ENCODE peak calls at places on chromosomes 7 and 10, in four cellular contexts. V is thyroid gland, H is HFF-Myc, O is astrocyte of the spinal cord. Y is an unnamed sample.

GRCh38 chr7:33388332-33388731 is 259.0 kb downstream of the BBS9 start:
- DNase-seq in V (no peak), H (no peak), O (no peak), Y (no peak)

GRCh38 chr10:50497758-50498157 is 126.0 kb downstream of the SGMS1 start:
- DNase-seq in V (no peak), H (no peak), O (peak; percentile 68), Y (no peak)

GRCh38 chr7:10662982-10663884 is 310.4 kb upstream of the PHF14 start:
- DNase-seq in V (no peak), H (no peak), O (no peak), Y (no peak)

GRCh38 chr7:143327903-143328302 is 12.0 kb downstream of the CLCN1 start:
- DNase-seq in V (no peak), H (no peak), O (no peak), Y (no peak)

GRCh38 chr10:52308251-52309031 is 5.6 kb upstream of the DKK1 start:
- DNase-seq in V (peak; percentile 43), H (no peak), O (peak; percentile 82), Y (peak; percentile 28)

GRCh38 chr10:103620357-103620749 is 126.8 kb downstream of the NEURL1 start:
- DNase-seq in V (no peak), H (no peak), O (no peak), Y (no peak)

GRCh38 chr7:28579571-28579970 is 167.3 kb downstream of the CREB5 start:
- DNase-seq in V (no peak), H (no peak), O (no peak), Y (no peak)

GRCh38 chr7:54773472-54774399 is 14.7 kb upstream of the SEC61G start:
- DNase-seq in V (peak; percentile 83), H (peak; percentile 66), O (peak; percentile 84), Y (peak; percentile 62)

GRCh38 chr10:70605153-70605552 is 2.6 kb upstream of the PRF1 start:
- DNase-seq in V (no peak), H (no peak), O (no peak), Y (no peak)

GRCh38 chr10:110413049-110413783 is 84.5 kb upstream of the DUSP5 start:
- DNase-seq in V (no peak), H (no peak), O (peak; percentile 74), Y (no peak)

GRCh38 chr7:22302193-22302592 is 54.8 kb downstream of the RAPGEF5 start:
- DNase-seq in V (no peak), H (no peak), O (no peak), Y (no peak)

GRCh38 chr10:99689461-99689860 is 30.2 kb downstream of the ENTPD7 start:
- DNase-seq in V (no peak), H (no peak), O (no peak), Y (no peak)

GRCh38 chr10:14748471-14748870 is 26.2 kb downstream of the FAM107B start:
- DNase-seq in V (no peak), H (no peak), O (no peak), Y (no peak)

GRCh38 chr7:151351967-151352366 is 10.4 kb downstream of the NUB1 start:
- DNase-seq in V (no peak), H (no peak), O (no peak), Y (peak; percentile 96)

GRCh38 chr7:34091330-34091917 is 186.1 kb downstream of the BMPER start:
- DNase-seq in V (no peak), H (no peak), O (peak; percentile 65), Y (peak; percentile 30)

GRCh38 chr7:29614229-29614628 is 50.6 kb downstream of the PRR15 start:
- DNase-seq in V (no peak), H (no peak), O (no peak), Y (no peak)

GRCh38 chr7:81211617-81212016 is 292.8 kb upstream of the SEMA3C start:
- DNase-seq in V (no peak), H (peak; percentile 35), O (peak; percentile 37), Y (no peak)

GRCh38 chr10:97844672-97845071 is 5.0 kb upstream of the GOLGA7B start:
- DNase-seq in V (no peak), H (no peak), O (no peak), Y (no peak)

GRCh38 chr10:78520737-78521430 is 487.2 kb downstream of the RPS24 start:
- DNase-seq in V (no peak), H (peak; percentile 11), O (peak; percentile 42), Y (peak; percentile 44)

GRCh38 chr7:151844080-151844827 is 32.7 kb downstream of the PRKAG2 start:
- DNase-seq in V (no peak), H (no peak), O (peak; percentile 76), Y (no peak)

GRCh38 chr7:16774986-16775385 is 21.4 kb downstream of the TSPAN13 start:
- DNase-seq in V (no peak), H (no peak), O (no peak), Y (no peak)

GRCh38 chr10:113053881-113054280 is 103.8 kb downstream of the TCF7L2 start:
- DNase-seq in V (no peak), H (no peak), O (peak; percentile 57), Y (no peak)

GRCh38 chr10:110397856-110398255 is 93.1 kb upstream of the SMNDC1 start:
- DNase-seq in V (no peak), H (no peak), O (no peak), Y (no peak)

GRCh38 chr10:121245799-121246198 is 352.4 kb downstream of the FGFR2 start:
- DNase-seq in V (no peak), H (no peak), O (no peak), Y (no peak)

GRCh38 chr7:52639126-52639525 is 396.3 kb upstream of the POM121L12 start:
- DNase-seq in V (no peak), H (no peak), O (peak; percentile 58), Y (no peak)

GRCh38 chr10:118662228-118663035 is 67.0 kb upstream of the PRLHR start:
- DNase-seq in V (no peak), H (no peak), O (no peak), Y (peak; percentile 66)

GRCh38 chr7:47198159-47198558 is 383.8 kb downstream of the TNS3 start:
- DNase-seq in V (no peak), H (no peak), O (no peak), Y (no peak)

GRCh38 chr7:64463636-64464375 is 99.1 kb downstream of the ZNF680 start:
- DNase-seq in V (peak; percentile 84), H (no peak), O (peak; percentile 47), Y (no peak)

GRCh38 chr10:29731760-29732159 is 97.0 kb upstream of the SVIL start:
- DNase-seq in V (no peak), H (no peak), O (no peak), Y (no peak)

GRCh38 chr10:266974-267425 is 131.7 kb downstream of the ZMYND11 start:
- DNase-seq in V (no peak), H (no peak), O (no peak), Y (no peak)

Y was measured in Jurkat, Clone E6-1.